ENCODE peak calls at places on chromosomes 7 and 10, in four cellular contexts. Y is esophagus squamous epithelium, X is spleen, Q is uterus. F is an unnamed sample.

GRCh38 chr10:75209325-75210192 is 1.0 kb upstream of the VDAC2 start:
- DNase-seq in Y (no peak), Q (peak; percentile 81), X (peak; percentile 95), F (peak; percentile 91)

GRCh38 chr10:53331460-53331859 is 558.9 kb upstream of the MBL2 start:
- DNase-seq in Q (no peak), Y (no peak), X (no peak), F (no peak)

GRCh38 chr10:117698809-117699208 is 156.3 kb downstream of the EMX2 start:
- DNase-seq in X (no peak), Y (no peak), Q (no peak), F (no peak)

GRCh38 chr10:52678611-52679010 is 94.0 kb downstream of the MBL2 start:
- DNase-seq in X (no peak), Q (no peak), Y (no peak), F (no peak)

GRCh38 chr7:137386966-137387365 is 43.4 kb upstream of the PTN start:
- DNase-seq in Q (no peak), Y (no peak), X (no peak), F (no peak)

GRCh38 chr7:138958026-138958956 is 22.9 kb downstream of the KIAA1549 start:
- DNase-seq in Y (no peak), X (no peak), Q (no peak), F (no peak)

GRCh38 chr7:102451371-102452054 is 13.2 kb downstream of the ALKBH4 start:
- DNase-seq in Y (no peak), Q (no peak), X (no peak), F (no peak)

GRCh38 chr7:117283371-117283770 is 39.5 kb downstream of the WNT2 start:
- DNase-seq in Q (no peak), Y (no peak), X (no peak), F (no peak)

GRCh38 chr10:123143825-123144168 is 4.1 kb upstream of the HMX2 start:
- DNase-seq in Y (no peak), X (no peak), Q (no peak), F (no peak)

GRCh38 chr10:132411561-132412253 is 14.7 kb downstream of the PWWP2B start:
- DNase-seq in Q (no peak), X (peak; percentile 84), Y (no peak), F (no peak)

GRCh38 chr10:12195603-12196506 is at the start of the genes CDC123 and NUDT5:
- DNase-seq in X (peak; percentile 95), Y (peak; percentile 44), Q (peak; percentile 86), F (peak; percentile 94)

GRCh38 chr7:1619152-1620079 is 49.6 kb upstream of the PSMG3 start:
- DNase-seq in Y (no peak), X (no peak), Q (no peak), F (no peak)

GRCh38 chr10:18793951-18794350 is 134.7 kb downstream of the ARL5B start:
- DNase-seq in Y (no peak), X (no peak), Q (no peak), F (no peak)

GRCh38 chr7:42639930-42640329 is 271.9 kb downstream of the C7orf25 start:
- DNase-seq in Q (no peak), Y (no peak), X (no peak), F (no peak)

GRCh38 chr10:30282226-30282625 is 66.9 kb downstream of the MTPAP start:
- DNase-seq in Y (no peak), Q (no peak), X (no peak), F (no peak)

GRCh38 chr7:155188821-155189599 is 108.7 kb upstream of the INSIG1 start:
- DNase-seq in Q (no peak), Y (no peak), X (no peak), F (no peak)

GRCh38 chr7:153190452-153190851 is 430.9 kb downstream of the ACTR3B start:
- DNase-seq in Q (no peak), Y (no peak), X (no peak), F (no peak)

GRCh38 chr10:26555719-26556368 is 117.7 kb downstream of the APBB1IP start:
- DNase-seq in Q (peak; percentile 43), Y (no peak), X (no peak), F (peak; percentile 68)
- H3K4me3 ChIP-seq in Q (no peak overlapping the region), Y (no peak overlapping the region), X (no peak overlapping the region), F (no peak overlapping the region)

DNA sequence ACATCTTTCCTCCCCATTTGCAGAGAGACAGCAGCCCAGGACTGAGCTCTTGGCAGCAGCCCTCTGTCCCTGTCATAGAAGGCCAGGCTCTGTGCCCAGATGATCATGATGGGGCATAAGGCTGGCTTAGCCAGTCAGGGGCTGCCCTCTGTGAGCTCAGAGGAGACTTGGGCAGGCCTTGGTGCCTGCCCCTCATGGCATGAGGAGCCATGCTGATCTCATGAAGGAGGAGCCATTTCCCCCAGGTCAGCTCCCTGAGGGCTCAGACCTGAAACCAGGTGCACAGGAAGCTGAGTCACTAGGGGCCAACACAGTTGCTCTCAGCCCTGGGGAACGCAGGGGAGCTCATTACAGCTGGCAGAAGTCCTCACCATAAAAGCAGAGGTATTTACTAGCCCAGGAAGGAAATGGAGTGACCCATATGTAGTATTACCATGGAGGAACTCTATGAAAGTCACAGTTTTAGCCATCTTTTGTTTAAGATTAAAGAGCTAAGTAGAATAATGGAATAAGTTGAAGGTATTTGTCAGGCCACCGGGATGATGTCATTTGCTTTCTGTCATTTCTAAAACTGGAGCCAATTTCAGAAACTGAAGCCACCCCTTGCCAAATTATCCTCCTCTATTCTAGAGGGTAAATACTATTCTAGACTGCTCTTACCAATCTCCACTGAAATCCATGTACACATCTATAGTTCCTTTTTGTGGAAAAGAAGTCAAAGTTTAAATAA is 362.4 kb upstream of the ZNF32 start:
- DNase-seq in X (no peak), Y (no peak), Q (no peak), F (no peak)
- H3K27ac ChIP-seq in X (no peak overlapping the region), Y (no peak overlapping the region), Q (no peak overlapping the region), F (no peak overlapping the region)

GRCh38 chr10:71496927-71497801 is 100.4 kb downstream of the CDH23 start:
- DNase-seq in Q (no peak), X (peak; percentile 34), Y (no peak), F (no peak)
- H3K4me1 ChIP-seq in Q (no peaks in the 10 kb centered on the region), X (peaks cover 7% of the 10 kb centered on the region), Y (no peaks in the 10 kb centered on the region), F (no peaks in the 10 kb centered on the region)

GRCh38 chr7:128407751-128408708 is 1.8 kb downstream of the IMPDH1 start:
- DNase-seq in X (no peak), Q (no peak), Y (no peak), F (no peak)
- H3K4me3 ChIP-seq in X (peak overlapping the region; percentile 80), Q (no peak overlapping the region), Y (no peak overlapping the region), F (no peak overlapping the region)

DNA sequence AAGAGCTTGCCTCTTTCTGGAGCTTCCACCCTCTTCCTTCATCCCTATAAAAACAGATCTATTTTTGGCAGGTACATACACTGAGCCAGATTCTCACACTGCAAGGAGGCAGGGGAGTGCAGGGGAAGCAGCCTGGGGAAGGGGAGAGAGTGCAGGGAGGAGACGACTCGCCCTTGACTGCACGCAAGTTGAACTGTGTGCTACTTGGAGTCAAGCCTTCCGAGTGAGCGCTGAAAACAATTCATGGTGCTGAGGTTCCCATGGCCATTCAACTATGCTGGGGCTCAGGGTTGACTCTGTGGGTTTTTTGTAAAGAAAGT is 51.3 kb downstream of the HSPA12A start:
- DNase-seq in Y (no peak), X (no peak), Q (peak; percentile 35), F (no peak)
- H3K27ac ChIP-seq in Y (no peak overlapping the region), X (no peak overlapping the region), Q (peak overlapping the region; percentile 13), F (no peak overlapping the region)

GRCh38 chr7:47648301-47648900 is 66.5 kb upstream of the TNS3 start:
- DNase-seq in Y (no peak), Q (no peak), X (no peak), F (no peak)
- H3K4me1 ChIP-seq in Y (no peaks in the 10 kb centered on the region), Q (peaks cover 4% of the 10 kb centered on the region), X (peaks cover 27% of the 10 kb centered on the region), F (peaks cover 2% of the 10 kb centered on the region)

DNA sequence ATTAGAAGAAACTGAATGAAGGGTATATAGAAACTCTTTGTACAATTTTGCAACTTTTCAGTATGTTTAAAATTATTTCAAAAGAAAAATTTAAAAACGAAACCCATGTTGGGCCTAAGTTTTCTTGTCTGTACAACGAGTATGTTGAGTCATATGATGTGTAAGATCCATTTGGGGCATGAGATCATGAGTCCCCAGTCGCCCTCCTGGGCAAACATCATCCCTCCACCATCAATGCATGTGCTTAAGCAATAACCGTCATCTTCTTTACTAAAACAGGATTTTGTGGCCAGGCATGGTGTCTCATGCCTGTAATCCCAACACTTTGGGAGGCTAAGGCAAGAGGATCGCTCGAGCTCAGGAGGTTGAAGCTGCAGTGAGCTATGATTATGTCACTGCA is 54.2 kb upstream of the CDCA7L start:
- DNase-seq in Y (no peak), Q (no peak), X (no peak), F (no peak)
- H3K4me3 ChIP-seq in Y (no peak overlapping the region), Q (no peak overlapping the region), X (no peak overlapping the region), F (no peak overlapping the region)

F was measured in aorta.